ENCODE peak calls at places on chromosome 4, in four cellular contexts. One of them, this sample, is unnamed.

GRCh38 chr4:6441758-6442157 is 30.7 kb downstream of the PPP2R2C start:
- DNase-seq in stomach: no peak
- DNase-seq in GM12865: no peak
- DNase-seq in hepatocyte: no peak
- DNase-seq in this sample: no peak

GRCh38 chr4:74659576-74660411 is 134.5 kb downstream of the BTC start:
- DNase-seq in stomach: no peak
- DNase-seq in GM12865: no peak
- DNase-seq in hepatocyte: peak
- DNase-seq in this sample: no peak

GRCh38 chr4:67101612-67102011 is 443.7 kb downstream of the CENPC start:
- DNase-seq in stomach: no peak
- DNase-seq in GM12865: no peak
- DNase-seq in hepatocyte: no peak
- DNase-seq in this sample: no peak

GRCh38 chr4:76309939-76310549 is 3.5 kb downstream of the STBD1 start:
- DNase-seq in stomach: no peak
- DNase-seq in GM12865: no peak
- DNase-seq in hepatocyte: no peak
- DNase-seq in this sample: no peak

GRCh38 chr4:9765091-9765490 is 16.3 kb upstream of the DRD5 start:
- DNase-seq in stomach: peak
- DNase-seq in GM12865: peak
- DNase-seq in hepatocyte: peak
- DNase-seq in this sample: no peak

GRCh38 chr4:101977096-101977495 is 186.6 kb downstream of the BANK1 start:
- DNase-seq in stomach: no peak
- DNase-seq in GM12865: no peak
- DNase-seq in hepatocyte: peak
- DNase-seq in this sample: no peak

GRCh38 chr4:6909970-6910339 is 329 bp downstream of the TBC1D14 start:
- DNase-seq in stomach: no peak
- DNase-seq in GM12865: peak
- DNase-seq in hepatocyte: peak
- DNase-seq in this sample: peak

GRCh38 chr4:20645231-20645630 is 55.0 kb upstream of the PACRGL start:
- DNase-seq in stomach: no peak
- DNase-seq in GM12865: no peak
- DNase-seq in hepatocyte: no peak
- DNase-seq in this sample: no peak

GRCh38 chr4:20203508-20203907 is 48.2 kb upstream of the SLIT2 start:
- DNase-seq in stomach: no peak
- DNase-seq in GM12865: no peak
- DNase-seq in hepatocyte: no peak
- DNase-seq in this sample: no peak

GRCh38 chr4:38365748-38366310 is 298.2 kb upstream of the KLF3 start:
- DNase-seq in stomach: no peak
- DNase-seq in GM12865: no peak
- DNase-seq in hepatocyte: no peak
- DNase-seq in this sample: no peak

GRCh38 chr4:37516057-37516775 is 170.0 kb downstream of the RELL1 start:
- DNase-seq in stomach: no peak
- DNase-seq in GM12865: no peak
- DNase-seq in hepatocyte: no peak
- DNase-seq in this sample: no peak

GRCh38 chr4:3629665-3630064 is 97.4 kb upstream of the LRPAP1 start:
- DNase-seq in stomach: no peak
- DNase-seq in GM12865: no peak
- DNase-seq in hepatocyte: no peak
- DNase-seq in this sample: no peak

GRCh38 chr4:168408620-168409019 is 71.7 kb downstream of the DDX60L start:
- DNase-seq in stomach: no peak
- DNase-seq in GM12865: no peak
- DNase-seq in hepatocyte: peak
- DNase-seq in this sample: no peak

GRCh38 chr4:71333960-71334951 is 4.6 kb upstream of the SLC4A4 start:
- DNase-seq in stomach: no peak
- DNase-seq in GM12865: no peak
- DNase-seq in hepatocyte: no peak
- DNase-seq in this sample: no peak

GRCh38 chr4:82372874-82373815 is 646 bp downstream of the HNRNPD start:
- DNase-seq in stomach: peak
- DNase-seq in GM12865: peak
- DNase-seq in hepatocyte: peak
- DNase-seq in this sample: peak
- TF ChIP-seq CTCF in stomach: no peak
- TF ChIP-seq CTCF in GM12865: no peak
- TF ChIP-seq CTCF in hepatocyte: no peak
- TF ChIP-seq CTCF in this sample: no peak

DNA sequence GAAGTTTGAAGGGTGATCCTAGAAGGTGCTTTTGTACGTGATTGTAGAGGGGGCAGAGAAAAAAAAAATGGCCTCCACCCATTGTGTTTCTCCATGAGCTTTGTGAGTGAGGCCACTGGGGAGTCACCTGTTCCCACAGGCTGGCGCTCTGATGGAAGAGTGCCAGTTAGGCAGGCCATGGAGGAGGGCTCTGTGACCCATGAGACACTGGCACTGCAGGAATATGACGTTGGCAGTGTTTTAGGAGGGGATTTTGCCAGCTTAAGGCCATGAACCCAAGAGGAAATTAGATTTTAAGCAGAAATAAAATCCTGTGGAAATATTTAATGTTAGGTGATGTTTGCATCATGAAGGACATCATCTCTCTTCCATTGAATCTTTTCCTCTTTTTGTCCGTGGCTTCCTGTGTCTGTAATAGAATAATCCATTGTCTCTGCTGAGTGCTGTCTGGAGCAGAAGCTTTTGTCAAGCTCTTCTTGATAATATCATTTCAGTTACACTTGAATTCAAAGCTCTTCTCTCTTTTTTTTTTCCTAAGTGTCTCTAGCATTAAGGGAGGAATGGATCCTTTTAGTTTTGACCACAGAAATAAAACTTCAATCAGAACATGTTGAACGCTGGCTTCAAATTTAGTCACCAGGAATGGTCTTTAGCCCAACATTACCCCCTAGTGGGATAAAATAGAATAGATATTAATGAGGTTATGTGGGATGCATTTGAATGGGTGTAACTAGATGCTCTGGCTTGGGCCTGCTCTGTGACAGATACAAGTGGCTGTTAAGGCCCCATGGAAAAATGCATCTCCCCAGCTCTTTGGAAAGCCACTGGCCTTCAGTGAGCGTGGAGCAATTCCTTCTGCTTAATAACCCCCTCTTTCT is 41.0 kb upstream of the UCP1 start:
- DNase-seq in stomach: no peak
- DNase-seq in GM12865: peak
- DNase-seq in hepatocyte: peak
- DNase-seq in this sample: no peak
- TF ChIP-seq CTCF in stomach: peak
- TF ChIP-seq CTCF in GM12865: peak
- TF ChIP-seq CTCF in hepatocyte: peak
- TF ChIP-seq CTCF in this sample: peak

GRCh38 chr4:139734875-139735380 is 69.3 kb downstream of the MGST2 start:
- DNase-seq in stomach: peak
- DNase-seq in GM12865: peak
- DNase-seq in hepatocyte: peak
- DNase-seq in this sample: peak
- TF ChIP-seq CTCF in stomach: peak
- TF ChIP-seq CTCF in GM12865: peak
- TF ChIP-seq CTCF in hepatocyte: peak
- TF ChIP-seq CTCF in this sample: peak

GRCh38 chr4:176660561-176660960 is 132.2 kb downstream of the VEGFC start:
- DNase-seq in stomach: no peak
- DNase-seq in GM12865: no peak
- DNase-seq in hepatocyte: no peak
- DNase-seq in this sample: no peak
- TF ChIP-seq CTCF in stomach: no peak
- TF ChIP-seq CTCF in GM12865: no peak
- TF ChIP-seq CTCF in hepatocyte: no peak
- TF ChIP-seq CTCF in this sample: no peak

GRCh38 chr4:151646322-151646721 is 114.5 kb downstream of the GATB start:
- DNase-seq in stomach: no peak
- DNase-seq in GM12865: no peak
- DNase-seq in hepatocyte: no peak
- DNase-seq in this sample: no peak

GRCh38 chr4:151641167-151641566 is 119.6 kb downstream of the GATB start:
- DNase-seq in stomach: no peak
- DNase-seq in GM12865: peak
- DNase-seq in hepatocyte: no peak
- DNase-seq in this sample: no peak

GRCh38 chr4:151643564-151643963 is 117.2 kb downstream of the GATB start:
- DNase-seq in stomach: no peak
- DNase-seq in GM12865: no peak
- DNase-seq in hepatocyte: no peak
- DNase-seq in this sample: no peak

GRCh38 chr4:151641983-151642382 is 118.8 kb downstream of the GATB start:
- DNase-seq in stomach: no peak
- DNase-seq in GM12865: no peak
- DNase-seq in hepatocyte: no peak
- DNase-seq in this sample: no peak

GRCh38 chr4:151644625-151645024 is 116.2 kb downstream of the GATB start:
- DNase-seq in stomach: no peak
- DNase-seq in GM12865: peak
- DNase-seq in hepatocyte: no peak
- DNase-seq in this sample: no peak
- TF ChIP-seq CTCF in stomach: no peak
- TF ChIP-seq CTCF in GM12865: peak
- TF ChIP-seq CTCF in hepatocyte: peak
- TF ChIP-seq CTCF in this sample: no peak

This sample was measured in mesothelial cell of epicardium.